ENCODE peak calls at places on chromosomes 11 and 22, in six cellular contexts. I is effector CD4-positive, alpha-beta T cell; M is naive thymus-derived CD8-positive, alpha-beta T cell; R is fibroblast of villous mesenchyme; E is tibial nerve; D is Caco-2. F is an unnamed sample.

GRCh38 chr11:77141475-77141874 is 13.4 kb downstream of the MYO7A start:
- DNase-seq in M (no peak), D (no peak), R (no peak), I (no peak), E (no peak), F (no peak)

GRCh38 chr11:64359712-64360402 is 895 bp downstream of the RPS6KA4 start:
- DNase-seq in E (no peak), M (no peak), I (no peak), R (no peak), D (no peak), F (peak; percentile 64)

GRCh38 chr22:37167981-37168647 is 18.4 kb upstream of the IL2RB start:
- DNase-seq in E (no peak), D (no peak), I (no peak), R (no peak), M (no peak), F (peak; percentile 28)

GRCh38 chr11:132523929-132524328 is 1008.4 kb downstream of the OPCML start:
- DNase-seq in D (no peak), M (no peak), I (no peak), E (no peak), R (no peak), F (no peak)

GRCh38 chr11:134882671-134883318 is 470.8 kb upstream of the B3GAT1 start:
- DNase-seq in E (no peak), R (no peak), D (no peak), M (no peak), I (no peak), F (no peak)

GRCh38 chr11:18243783-18244362 is 4.6 kb downstream of the SAA2 start:
- DNase-seq in E (peak; percentile 63), D (peak; percentile 81), M (peak; percentile 31), R (peak; percentile 81), I (peak; percentile 38), F (peak; percentile 62)

GRCh38 chr11:104526006-104526405 is 362.1 kb upstream of the PDGFD start:
- DNase-seq in M (no peak), D (no peak), E (no peak), R (no peak), I (no peak), F (no peak)

GRCh38 chr11:62446091-62446490 is 27.3 kb downstream of the SCGB1A1 start:
- DNase-seq in D (no peak), I (no peak), R (no peak), M (no peak), E (no peak), F (no peak)

GRCh38 chr11:119307219-119307618 is 9.7 kb downstream of the MCAM start:
- DNase-seq in R (no peak), I (no peak), E (no peak), D (no peak), M (no peak), F (no peak)

GRCh38 chr11:80944758-80945157 is 1503.9 kb upstream of the TENM4 start:
- DNase-seq in R (no peak), D (no peak), E (no peak), I (no peak), M (no peak), F (no peak)

GRCh38 chr11:117179048-117179999 is 781 bp downstream of the SIDT2 start:
- DNase-seq in D (peak; percentile 81), I (peak; percentile 43), E (no peak), M (peak; percentile 40), R (peak; percentile 70), F (no peak)

GRCh38 chr22:42313204-42313603 is 42.8 kb upstream of the TCF20 start:
- DNase-seq in R (no peak), D (no peak), M (no peak), E (no peak), I (no peak), F (no peak)

GRCh38 chr11:113322158-113322557 is 7.8 kb downstream of the TTC12 start:
- DNase-seq in I (no peak), D (no peak), R (no peak), E (no peak), M (no peak), F (no peak)

GRCh38 chr11:114044042-114044871 is 15.3 kb upstream of the ZBTB16 start:
- DNase-seq in E (no peak), R (peak; percentile 67), D (no peak), I (no peak), M (no peak), F (no peak)

GRCh38 chr11:121464352-121464946 is 11.7 kb upstream of the SORL1-AS1 start:
- DNase-seq in R (peak; percentile 88), M (peak; percentile 43), E (no peak), I (peak; percentile 74), D (no peak), F (peak; percentile 70)

GRCh38 chr11:114367244-114367957 is 32.9 kb downstream of the C11orf71 start:
- DNase-seq in M (no peak), R (no peak), E (no peak), I (no peak), D (no peak), F (no peak)

GRCh38 chr11:123690490-123690889 is 36.1 kb upstream of the SCN3B start:
- DNase-seq in M (no peak), D (no peak), R (no peak), E (no peak), I (no peak), F (no peak)

GRCh38 chr11:695606-696381 is at the start of gene TMEM80:
- DNase-seq in D (peak; percentile 99), M (peak; percentile 95), E (peak; percentile 99), R (peak; percentile 98), I (peak; percentile 95), F (peak; percentile 100)

GRCh38 chr22:20432244-20432686 is 5.4 kb downstream of the SCARF2 start:
- DNase-seq in R (no peak), I (no peak), M (no peak), E (no peak), D (no peak), F (peak; percentile 51)

GRCh38 chr11:48052183-48053040 is 72.1 kb downstream of the PTPRJ start:
- DNase-seq in R (no peak), E (no peak), D (peak; percentile 75), M (no peak), I (no peak), F (no peak)

GRCh38 chr11:5204787-5205186 is 4.3 kb upstream of the OR51V1 start:
- DNase-seq in E (no peak), D (peak; percentile 61), R (peak; percentile 81), I (no peak), M (no peak), F (no peak)

GRCh38 chr11:79226136-79226535 is 214.7 kb downstream of the TENM4 start:
- DNase-seq in D (no peak), R (no peak), I (no peak), M (no peak), E (no peak), F (no peak)

GRCh38 chr11:125270711-125271110 is 106.2 kb downstream of the PKNOX2 start:
- DNase-seq in E (no peak), M (no peak), I (no peak), D (no peak), R (no peak), F (no peak)

GRCh38 chr11:45663486-45664375 is 1.7 kb downstream of the CHST1 start:
- DNase-seq in E (no peak), M (no peak), D (no peak), I (no peak), R (no peak), F (no peak)

GRCh38 chr11:69614085-69614484 is 26.9 kb upstream of the CCND1 start:
- DNase-seq in I (no peak), M (no peak), E (no peak), R (no peak), D (no peak), F (no peak)

GRCh38 chr11:64560139-64560771 is 30.8 kb upstream of the SLC22A12 start:
- DNase-seq in E (no peak), M (no peak), R (no peak), I (no peak), D (no peak), F (no peak)

GRCh38 chr22:30326704-30327362 is at the start of gene TBC1D10A:
- DNase-seq in D (peak; percentile 96), R (peak; percentile 90), I (peak; percentile 93), M (peak; percentile 96), E (peak; percentile 71), F (peak; percentile 90)

F was measured in sciatic nerve.